ENCODE peak calls at places on chromosomes 2 and 18, in four cellular contexts. Z, A, O and S are unnamed samples.

GRCh38 chr2:219001577-219002394 is 8.6 kb upstream of the CRYBA2 start:
- DNase-seq in Z (no peak), O (no peak), A (no peak), S (peak)

GRCh38 chr2:206353685-206354084 is 79.2 kb downstream of the ZDBF2 start:
- DNase-seq in A (no peak), Z (no peak), O (no peak), S (no peak)

GRCh38 chr2:237323656-237324055 is 90.3 kb downstream of the COL6A3 start:
- DNase-seq in Z (no peak), A (no peak), O (no peak), S (no peak)

GRCh38 chr2:234670804-234671203 is 173.9 kb upstream of the ARL4C start:
- DNase-seq in O (no peak), A (no peak), Z (no peak), S (no peak)

GRCh38 chr2:20398956-20399567 is 47.8 kb upstream of the RHOB start:
- DNase-seq in Z (no peak), A (no peak), O (no peak), S (no peak)

GRCh38 chr18:54147439-54147838 is 77.0 kb downstream of the MBD2 start:
- DNase-seq in O (no peak), Z (no peak), A (no peak), S (no peak)

GRCh38 chr2:15952451-15953142 is 12.2 kb downstream of the MYCN start:
- DNase-seq in A (no peak), Z (no peak), O (no peak), S (no peak)

GRCh38 chr2:66582975-66583842 is 148.3 kb downstream of the MEIS1 start:
- DNase-seq in Z (no peak), A (no peak), O (no peak), S (peak)